ENCODE peak calls at places on chromosomes 16 and 17, in six cellular contexts. N is cardiac fibroblast, Z is HCT116, L is HAP-1, B is fibroblast of lung, M is gastrocnemius medialis. V is an unnamed sample.

GRCh38 chr17:42780816-42781638 is 617 bp downstream of the WNK4 start:
- DNase-seq in N (no peak), Z (no peak), L (no peak), B (no peak), M (no peak), V (no peak)

GRCh38 chr16:7561908-7562405 is 229.3 kb downstream of the RBFOX1 start:
- DNase-seq in N (no peak), Z (no peak), L (no peak), B (no peak), M (no peak), V (no peak)

GRCh38 chr17:10019941-10020403 is 114.9 kb upstream of the RCVRN start:
- DNase-seq in N (no peak), Z (no peak), L (no peak), B (no peak), M (no peak), V (no peak)

GRCh38 chr17:56902350-56902749 is 11.5 kb downstream of the TRIM25 start:
- DNase-seq in N (peak; percentile 53), Z (no peak), L (no peak), B (peak; percentile 52), M (no peak), V (no peak)

GRCh38 chr17:31388770-31389672 is 2.5 kb upstream of the RAB11FIP4 start:
- DNase-seq in N (peak; percentile 16), Z (no peak), L (no peak), B (peak; percentile 2), M (no peak), V (no peak)

GRCh38 chr17:67157732-67158639 is 87.0 kb downstream of the HELZ start:
- DNase-seq in N (peak; percentile 63), Z (peak; percentile 10), L (peak; percentile 47), B (peak; percentile 22), M (no peak), V (no peak)

GRCh38 chr17:66357037-66357436 is 54.6 kb downstream of the PRKCA start:
- DNase-seq in N (no peak), Z (no peak), L (no peak), B (peak; percentile 49), M (no peak), V (no peak)

GRCh38 chr17:66405836-66406679 is 103.6 kb downstream of the PRKCA start:
- DNase-seq in N (peak; percentile 20), Z (no peak), L (no peak), B (no peak), M (no peak), V (no peak)

GRCh38 chr17:27320222-27320560 is 26.3 kb downstream of the WSB1 start:
- DNase-seq in N (no peak), Z (no peak), L (no peak), B (no peak), M (no peak), V (no peak)

GRCh38 chr16:31200821-31201510 is 1.6 kb downstream of the PYCARD start:
- DNase-seq in N (no peak), Z (no peak), L (no peak), B (no peak), M (no peak), V (no peak)

GRCh38 chr17:39635614-39636176 is 1.2 kb upstream of the STARD3 start:
- DNase-seq in N (no peak), Z (no peak), L (no peak), B (no peak), M (no peak), V (no peak)

GRCh38 chr16:87896924-87897562 is 27.7 kb upstream of the SLC7A5 start:
- DNase-seq in N (no peak), Z (no peak), L (no peak), B (no peak), M (no peak), V (no peak)

GRCh38 chr17:59361916-59362810 is 30.7 kb downstream of the YPEL2 start:
- DNase-seq in N (peak; percentile 69), Z (no peak), L (no peak), B (peak; percentile 98), M (no peak), V (no peak)

GRCh38 chr17:57228921-57229320 is 27.4 kb upstream of the MSI2 start:
- DNase-seq in N (no peak), Z (no peak), L (no peak), B (no peak), M (no peak), V (no peak)

GRCh38 chr16:86383488-86384262 is 126.7 kb upstream of the FOXF1 start:
- DNase-seq in N (peak; percentile 90), Z (no peak), L (no peak), B (peak; percentile 93), M (no peak), V (no peak)

GRCh38 chr16:13961099-13961811 is 41.3 kb downstream of the ERCC4 start:
- DNase-seq in N (peak; percentile 76), Z (no peak), L (no peak), B (peak; percentile 43), M (peak; percentile 22), V (no peak)

GRCh38 chr16:27470567-27471431 is 68.8 kb downstream of the IL21R start:
- DNase-seq in N (peak; percentile 58), Z (no peak), L (no peak), B (peak; percentile 56), M (no peak), V (no peak)

GRCh38 chr17:58184308-58184985 is 8.1 kb upstream of the EPX start:
- DNase-seq in N (peak; percentile 30), Z (peak; percentile 55), L (no peak), B (peak; percentile 86), M (no peak), V (peak; percentile 38)

GRCh38 chr16:4369006-4369766 is 2.5 kb upstream of the VASN start:
- DNase-seq in N (no peak), Z (no peak), L (no peak), B (no peak), M (no peak), V (no peak)

GRCh38 chr17:32279933-32280716 is 14.5 kb downstream of the RHBDL3 start:
- DNase-seq in N (no peak), Z (no peak), L (no peak), B (no peak), M (no peak), V (no peak)

GRCh38 chr17:55318715-55319487 is 54.1 kb downstream of the HLF start:
- DNase-seq in N (no peak), Z (no peak), L (no peak), B (no peak), M (no peak), V (no peak)

GRCh38 chr16:15952265-15952711 is 2.9 kb downstream of the ABCC1 start:
- DNase-seq in N (no peak), Z (no peak), L (no peak), B (peak; percentile 44), M (no peak), V (no peak)

GRCh38 chr16:15950869-15951268 is 1.5 kb downstream of the ABCC1 start:
- DNase-seq in N (no peak), Z (no peak), L (no peak), B (no peak), M (no peak), V (no peak)

GRCh38 chr16:15953477-15953876 is 4.1 kb downstream of the ABCC1 start:
- DNase-seq in N (no peak), Z (no peak), L (no peak), B (no peak), M (no peak), V (no peak)

GRCh38 chr16:15950167-15950854 is 895 bp downstream of the ABCC1 start:
- DNase-seq in N (peak; percentile 55), Z (no peak), L (peak; percentile 72), B (peak; percentile 60), M (peak; percentile 39), V (no peak)

DNA sequence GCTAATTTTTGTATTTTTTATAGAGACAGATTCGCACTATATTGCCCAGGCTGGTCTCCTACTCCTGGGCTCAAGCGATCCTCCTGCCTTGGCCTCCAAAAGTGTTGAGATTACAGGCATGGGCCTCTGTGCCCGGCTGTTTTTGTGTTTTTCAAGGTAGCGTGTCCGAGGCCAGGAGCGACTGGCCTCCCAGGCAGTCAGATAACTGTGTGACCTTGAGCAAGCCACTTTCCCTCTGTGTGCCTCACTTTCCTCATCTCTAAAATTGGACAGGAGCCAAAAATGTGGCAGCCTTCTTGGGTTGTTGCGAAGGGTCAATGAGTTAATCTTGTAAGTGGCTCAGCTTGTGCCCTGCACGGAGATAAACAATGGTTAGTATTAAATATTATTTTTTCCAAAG is 2.4 kb downstream of the ABCC1 start:
- DNase-seq in N (no peak), Z (no peak), L (no peak), B (no peak), M (no peak), V (no peak)
- H3K4me3 ChIP-seq in N (no peak overlapping the region), Z (no peak overlapping the region), L (peak overlapping the region; percentile 65), B (peak overlapping the region; percentile 72), M (no peak overlapping the region), V (peak overlapping the region; percentile 74)

GRCh38 chr17:29177541-29177870 is 2.7 kb downstream of the MYO18A start:
- DNase-seq in N (no peak), Z (no peak), L (no peak), B (no peak), M (no peak), V (no peak)
- H3K4me3 ChIP-seq in N (no peak overlapping the region), Z (peak overlapping the region; percentile 8), L (no peak overlapping the region), B (no peak overlapping the region), M (no peak overlapping the region), V (peak overlapping the region; percentile 74)

DNA sequence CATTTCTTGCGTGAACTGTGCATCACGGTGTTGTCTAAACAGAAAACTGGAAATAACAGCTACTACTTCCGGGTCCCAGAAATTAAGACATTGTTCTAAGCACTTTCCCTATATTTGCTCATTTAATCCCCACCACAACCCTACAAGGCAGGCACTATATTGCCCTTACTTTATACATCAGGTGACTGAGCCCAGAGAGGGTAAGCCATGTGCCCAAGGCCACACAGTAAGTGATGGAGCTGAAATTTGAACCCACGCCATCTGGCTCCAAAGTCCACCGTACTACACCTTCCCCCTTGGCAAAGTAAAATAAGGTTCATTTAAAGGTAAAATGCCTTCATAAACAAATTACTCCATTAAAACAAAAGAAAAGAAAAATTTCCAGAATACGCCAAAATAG is 33.2 kb downstream of the COTL1 start:
- DNase-seq in N (no peak), Z (no peak), L (no peak), B (no peak), M (no peak), V (no peak)
- H3K4me3 ChIP-seq in N (no peak overlapping the region), Z (no peak overlapping the region), L (no peak overlapping the region), B (no peak overlapping the region), M (no peak overlapping the region), V (no peak overlapping the region)

GRCh38 chr17:50093246-50093645 is 1.9 kb upstream of the PDK2 start:
- DNase-seq in N (no peak), Z (no peak), L (no peak), B (no peak), M (no peak), V (no peak)

GRCh38 chr17:50094753-50095616 is at the start of gene PDK2:
- DNase-seq in N (peak; percentile 97), Z (peak; percentile 96), L (peak; percentile 90), B (peak; percentile 96), M (peak; percentile 95), V (peak; percentile 98)

GRCh38 chr17:50095626-50096037 is 481 bp downstream of the PDK2 start:
- DNase-seq in N (peak; percentile 38), Z (no peak), L (no peak), B (no peak), M (no peak), V (no peak)

GRCh38 chr17:50094243-50094752 is 853 bp upstream of the PDK2 start:
- DNase-seq in N (peak; percentile 90), Z (peak; percentile 88), L (peak; percentile 77), B (peak; percentile 74), M (peak; percentile 80), V (peak; percentile 95)

DNA sequence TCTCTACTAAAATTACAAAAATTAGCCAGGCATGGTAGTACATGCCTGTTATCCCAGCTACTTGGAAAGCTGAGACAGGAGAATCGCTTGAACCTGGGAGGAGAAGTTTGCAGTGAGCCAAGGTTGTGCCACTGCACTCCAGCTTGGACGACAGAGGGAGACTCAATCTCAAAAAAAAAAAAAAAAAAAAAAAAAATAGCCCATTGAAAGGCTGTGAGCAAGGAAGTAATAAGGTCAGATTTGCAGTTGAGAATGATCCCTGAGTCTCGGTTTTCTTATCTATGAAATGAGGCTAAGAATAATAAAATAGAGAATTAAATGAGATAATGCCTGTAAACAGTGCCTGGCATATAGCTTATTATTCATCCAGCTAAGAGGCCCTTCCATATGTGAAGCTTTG is 1.3 kb upstream of the PDK2 start:
- DNase-seq in N (no peak), Z (no peak), L (no peak), B (no peak), M (no peak), V (no peak)
- H3K4me3 ChIP-seq in N (no peak overlapping the region), Z (no peak overlapping the region), L (no peak overlapping the region), B (no peak overlapping the region), M (no peak overlapping the region), V (no peak overlapping the region)

V was measured in ascending aorta.